ENCODE peak calls at places on chromosomes 6 and 20, in four cellular contexts. One of them, this sample, is unnamed.
A peak's percentile ranks its signal among the peaks of the same experiment; 100 is the strongest.

GRCh38 chr20:46293084-46293483 is 15.2 kb downstream of the CDH22 start:
- DNase-seq in adrenal gland: peak; percentile 30
- DNase-seq in CD8-positive, alpha-beta T cell: no peak
- DNase-seq in CD4-positive, CD25-positive, alpha-beta regulatory T cell: no peak
- DNase-seq in this sample: peak; percentile 12

GRCh38 chr20:43458422-43458924 is 777 bp downstream of the SRSF6 start:
- DNase-seq in CD8-positive, alpha-beta T cell: no peak
- DNase-seq in CD4-positive, CD25-positive, alpha-beta regulatory T cell: peak; percentile 53
- DNase-seq in adrenal gland: no peak
- DNase-seq in this sample: no peak

GRCh38 chr6:167898673-167899311 is 72.1 kb downstream of the AFDN start:
- DNase-seq in CD4-positive, CD25-positive, alpha-beta regulatory T cell: no peak
- DNase-seq in adrenal gland: no peak
- DNase-seq in CD8-positive, alpha-beta T cell: no peak
- DNase-seq in this sample: no peak

GRCh38 chr6:3808759-3809514 is 40.2 kb upstream of the FAM50B start:
- DNase-seq in CD8-positive, alpha-beta T cell: no peak
- DNase-seq in adrenal gland: peak; percentile 74
- DNase-seq in CD4-positive, CD25-positive, alpha-beta regulatory T cell: no peak
- DNase-seq in this sample: peak; percentile 92

GRCh38 chr20:20832715-20833114 is 120.3 kb upstream of the RALGAPA2 start:
- DNase-seq in CD8-positive, alpha-beta T cell: no peak
- DNase-seq in CD4-positive, CD25-positive, alpha-beta regulatory T cell: no peak
- DNase-seq in adrenal gland: no peak
- DNase-seq in this sample: no peak

GRCh38 chr20:11323821-11324220 is 593.9 kb upstream of the BTBD3 start:
- DNase-seq in CD4-positive, CD25-positive, alpha-beta regulatory T cell: no peak
- DNase-seq in adrenal gland: no peak
- DNase-seq in CD8-positive, alpha-beta T cell: no peak
- DNase-seq in this sample: no peak

GRCh38 chr6:142444388-142444787 is 142.6 kb downstream of the ADGRG6 start:
- DNase-seq in adrenal gland: no peak
- DNase-seq in CD8-positive, alpha-beta T cell: no peak
- DNase-seq in CD4-positive, CD25-positive, alpha-beta regulatory T cell: no peak
- DNase-seq in this sample: no peak

GRCh38 chr6:115972679-115973078 is 88.0 kb downstream of the FRK start:
- DNase-seq in adrenal gland: no peak
- DNase-seq in CD8-positive, alpha-beta T cell: no peak
- DNase-seq in CD4-positive, CD25-positive, alpha-beta regulatory T cell: no peak
- DNase-seq in this sample: no peak

GRCh38 chr20:34949120-34949519 is 6.5 kb downstream of the GSS start:
- DNase-seq in CD8-positive, alpha-beta T cell: no peak
- DNase-seq in CD4-positive, CD25-positive, alpha-beta regulatory T cell: no peak
- DNase-seq in adrenal gland: no peak
- DNase-seq in this sample: no peak

GRCh38 chr20:44494266-44494665 is 18.6 kb downstream of the TTPAL start:
- DNase-seq in CD8-positive, alpha-beta T cell: no peak
- DNase-seq in CD4-positive, CD25-positive, alpha-beta regulatory T cell: no peak
- DNase-seq in adrenal gland: no peak
- DNase-seq in this sample: peak; percentile 53

GRCh38 chr6:144119376-144119775 is 24.0 kb upstream of the SF3B5 start:
- DNase-seq in CD8-positive, alpha-beta T cell: no peak
- DNase-seq in adrenal gland: no peak
- DNase-seq in CD4-positive, CD25-positive, alpha-beta regulatory T cell: no peak
- DNase-seq in this sample: peak; percentile 20

GRCh38 chr6:83365931-83366330 is 64.9 kb downstream of the ME1 start:
- DNase-seq in CD4-positive, CD25-positive, alpha-beta regulatory T cell: no peak
- DNase-seq in CD8-positive, alpha-beta T cell: no peak
- DNase-seq in adrenal gland: no peak
- DNase-seq in this sample: no peak

GRCh38 chr20:62494980-62495797 is 19.4 kb upstream of the GATA5 start:
- DNase-seq in CD4-positive, CD25-positive, alpha-beta regulatory T cell: no peak
- DNase-seq in adrenal gland: no peak
- DNase-seq in CD8-positive, alpha-beta T cell: no peak
- DNase-seq in this sample: no peak

GRCh38 chr6:170082067-170082466 is 208.8 kb downstream of the DLL1 start:
- DNase-seq in CD8-positive, alpha-beta T cell: peak; percentile 31
- DNase-seq in CD4-positive, CD25-positive, alpha-beta regulatory T cell: no peak
- DNase-seq in adrenal gland: no peak
- DNase-seq in this sample: no peak

GRCh38 chr6:28489366-28490190 is 26.0 kb downstream of the GPX6 start:
- DNase-seq in CD4-positive, CD25-positive, alpha-beta regulatory T cell: no peak
- DNase-seq in adrenal gland: peak; percentile 41
- DNase-seq in CD8-positive, alpha-beta T cell: peak; percentile 58
- DNase-seq in this sample: peak; percentile 65

GRCh38 chr20:44829688-44830087 is 19.3 kb upstream of the RIMS4 start:
- DNase-seq in CD8-positive, alpha-beta T cell: no peak
- DNase-seq in CD4-positive, CD25-positive, alpha-beta regulatory T cell: no peak
- DNase-seq in adrenal gland: no peak
- DNase-seq in this sample: no peak

GRCh38 chr6:148577687-148578488 is 168.9 kb upstream of the UST start:
- DNase-seq in adrenal gland: peak; percentile 80
- DNase-seq in CD8-positive, alpha-beta T cell: no peak
- DNase-seq in CD4-positive, CD25-positive, alpha-beta regulatory T cell: peak; percentile 29
- DNase-seq in this sample: peak; percentile 77

GRCh38 chr20:34083781-34084180 is 28.3 kb downstream of the EIF2S2 start:
- DNase-seq in CD8-positive, alpha-beta T cell: no peak
- DNase-seq in adrenal gland: no peak
- DNase-seq in CD4-positive, CD25-positive, alpha-beta regulatory T cell: no peak
- DNase-seq in this sample: no peak

GRCh38 chr20:13280609-13281324 is 59.7 kb downstream of the ISM1 start:
- DNase-seq in CD4-positive, CD25-positive, alpha-beta regulatory T cell: no peak
- DNase-seq in CD8-positive, alpha-beta T cell: no peak
- DNase-seq in adrenal gland: no peak
- DNase-seq in this sample: no peak

GRCh38 chr20:37911838-37912273 is 8.9 kb downstream of the VSTM2L start:
- DNase-seq in CD8-positive, alpha-beta T cell: no peak
- DNase-seq in adrenal gland: no peak
- DNase-seq in CD4-positive, CD25-positive, alpha-beta regulatory T cell: no peak
- DNase-seq in this sample: peak; percentile 32

GRCh38 chr6:15274696-15275387 is 29.0 kb downstream of the JARID2 start:
- DNase-seq in CD4-positive, CD25-positive, alpha-beta regulatory T cell: no peak
- DNase-seq in adrenal gland: no peak
- DNase-seq in CD8-positive, alpha-beta T cell: no peak
- DNase-seq in this sample: no peak

GRCh38 chr6:47180633-47181032 is 129.1 kb downstream of the TNFRSF21 start:
- DNase-seq in CD8-positive, alpha-beta T cell: no peak
- DNase-seq in CD4-positive, CD25-positive, alpha-beta regulatory T cell: no peak
- DNase-seq in adrenal gland: no peak
- DNase-seq in this sample: no peak

GRCh38 chr20:32558526-32558925 is 26.6 kb downstream of the NOL4L start:
- DNase-seq in CD4-positive, CD25-positive, alpha-beta regulatory T cell: no peak
- DNase-seq in CD8-positive, alpha-beta T cell: no peak
- DNase-seq in adrenal gland: no peak
- DNase-seq in this sample: no peak

GRCh38 chr6:4188801-4189200 is 53.4 kb upstream of the ECI2 start:
- DNase-seq in CD4-positive, CD25-positive, alpha-beta regulatory T cell: no peak
- DNase-seq in CD8-positive, alpha-beta T cell: no peak
- DNase-seq in adrenal gland: no peak
- DNase-seq in this sample: no peak

GRCh38 chr20:36929691-36930090 is 21.8 kb downstream of the SAMHD1 start:
- DNase-seq in CD8-positive, alpha-beta T cell: peak; percentile 17
- DNase-seq in CD4-positive, CD25-positive, alpha-beta regulatory T cell: no peak
- DNase-seq in adrenal gland: no peak
- DNase-seq in this sample: no peak

GRCh38 chr6:166514196-166514595 is 72.3 kb downstream of the RAMACL start:
- DNase-seq in adrenal gland: no peak
- DNase-seq in CD8-positive, alpha-beta T cell: no peak
- DNase-seq in CD4-positive, CD25-positive, alpha-beta regulatory T cell: no peak
- DNase-seq in this sample: no peak

GRCh38 chr20:44396369-44396768 is 40.9 kb downstream of the HNF4A start:
- DNase-seq in CD8-positive, alpha-beta T cell: no peak
- DNase-seq in CD4-positive, CD25-positive, alpha-beta regulatory T cell: no peak
- DNase-seq in adrenal gland: no peak
- DNase-seq in this sample: no peak

GRCh38 chr20:10848810-10849370 is 175.1 kb upstream of the JAG1 start:
- DNase-seq in CD8-positive, alpha-beta T cell: no peak
- DNase-seq in CD4-positive, CD25-positive, alpha-beta regulatory T cell: no peak
- DNase-seq in adrenal gland: peak; percentile 45
- DNase-seq in this sample: peak; percentile 66

GRCh38 chr6:5112065-5112799 is 27.1 kb downstream of the PPP1R3G start:
- DNase-seq in CD8-positive, alpha-beta T cell: no peak
- DNase-seq in adrenal gland: peak; percentile 63
- DNase-seq in CD4-positive, CD25-positive, alpha-beta regulatory T cell: no peak
- DNase-seq in this sample: peak; percentile 34

GRCh38 chr20:4897600-4897999 is 103.7 kb downstream of the SLC23A2 start:
- DNase-seq in adrenal gland: no peak
- DNase-seq in CD8-positive, alpha-beta T cell: peak; percentile 5
- DNase-seq in CD4-positive, CD25-positive, alpha-beta regulatory T cell: no peak
- DNase-seq in this sample: no peak

GRCh38 chr6:148565931-148566663 is 180.7 kb upstream of the UST start:
- DNase-seq in CD8-positive, alpha-beta T cell: no peak
- DNase-seq in adrenal gland: peak; percentile 47
- DNase-seq in CD4-positive, CD25-positive, alpha-beta regulatory T cell: no peak
- DNase-seq in this sample: peak; percentile 88

GRCh38 chr6:67640462-67640861 is 994.6 kb upstream of the ADGRB3 start:
- DNase-seq in adrenal gland: no peak
- DNase-seq in CD4-positive, CD25-positive, alpha-beta regulatory T cell: no peak
- DNase-seq in CD8-positive, alpha-beta T cell: no peak
- DNase-seq in this sample: no peak

GRCh38 chr6:67646550-67646949 is 988.5 kb upstream of the ADGRB3 start:
- DNase-seq in CD8-positive, alpha-beta T cell: no peak
- DNase-seq in CD4-positive, CD25-positive, alpha-beta regulatory T cell: no peak
- DNase-seq in adrenal gland: no peak
- DNase-seq in this sample: no peak

GRCh38 chr6:67639161-67639560 is 995.9 kb upstream of the ADGRB3 start:
- DNase-seq in CD8-positive, alpha-beta T cell: no peak
- DNase-seq in adrenal gland: no peak
- DNase-seq in CD4-positive, CD25-positive, alpha-beta regulatory T cell: no peak
- DNase-seq in this sample: no peak

DNA sequence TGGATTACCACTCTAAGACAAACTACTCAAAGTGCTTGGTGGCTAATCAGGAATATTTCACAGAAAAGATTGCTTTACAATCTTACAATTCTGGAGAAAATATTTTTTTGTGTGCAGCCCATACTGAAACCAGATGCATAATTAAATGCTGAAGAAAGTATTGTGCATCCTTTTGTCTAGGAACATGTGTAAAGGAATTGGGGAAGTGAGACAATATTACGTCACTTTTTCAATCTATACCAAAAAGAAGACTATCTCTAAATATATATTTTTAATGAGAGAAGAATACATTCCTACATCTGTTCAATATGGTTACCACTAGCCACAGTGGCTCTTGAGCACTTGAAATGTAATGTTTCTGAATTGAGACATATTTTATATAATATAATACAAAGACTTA is 992.5 kb upstream of the ADGRB3 start:
- DNase-seq in CD8-positive, alpha-beta T cell: no peak
- DNase-seq in adrenal gland: no peak
- DNase-seq in CD4-positive, CD25-positive, alpha-beta regulatory T cell: no peak
- DNase-seq in this sample: no peak
- H3K36me3 ChIP-seq in CD8-positive, alpha-beta T cell: no peaks in the 10 kb centered on the region
- H3K36me3 ChIP-seq in adrenal gland: no peaks in the 10 kb centered on the region
- H3K36me3 ChIP-seq in CD4-positive, CD25-positive, alpha-beta regulatory T cell: no peaks in the 10 kb centered on the region
- H3K36me3 ChIP-seq in this sample: no peaks in the 10 kb centered on the region

GRCh38 chr20:54132612-54133433 is 41.0 kb downstream of the CYP24A1 start:
- DNase-seq in adrenal gland: peak; percentile 61
- DNase-seq in CD4-positive, CD25-positive, alpha-beta regulatory T cell: no peak
- DNase-seq in CD8-positive, alpha-beta T cell: no peak
- DNase-seq in this sample: peak; percentile 73
- H3K4me3 ChIP-seq in adrenal gland: no peak overlapping the region
- H3K4me3 ChIP-seq in CD4-positive, CD25-positive, alpha-beta regulatory T cell: no peak overlapping the region
- H3K4me3 ChIP-seq in CD8-positive, alpha-beta T cell: no peak overlapping the region
- H3K4me3 ChIP-seq in this sample: peak overlapping the region; percentile 2

DNA sequence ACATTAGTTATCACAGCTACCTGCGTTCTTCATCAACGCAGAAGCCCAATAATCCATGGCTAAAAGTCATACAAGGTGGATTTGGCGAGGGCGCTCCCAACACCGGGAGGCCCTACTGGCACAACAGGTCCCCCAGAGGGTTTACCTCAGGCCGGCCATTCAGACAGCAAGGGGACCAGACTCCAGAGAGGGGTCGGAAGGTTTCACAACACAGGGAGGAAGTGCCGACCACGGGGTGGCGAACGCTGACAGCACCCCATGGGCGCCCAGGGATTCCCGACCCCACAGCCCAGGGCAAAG is 1515.9 kb upstream of the DEFB115 start:
- DNase-seq in CD4-positive, CD25-positive, alpha-beta regulatory T cell: no peak
- DNase-seq in adrenal gland: no peak
- DNase-seq in CD8-positive, alpha-beta T cell: no peak
- DNase-seq in this sample: no peak
- H3K9me3 ChIP-seq in CD4-positive, CD25-positive, alpha-beta regulatory T cell: peaks cover 23% of the 10 kb centered on the region
- H3K9me3 ChIP-seq in adrenal gland: no peaks in the 10 kb centered on the region
- H3K9me3 ChIP-seq in CD8-positive, alpha-beta T cell: no peaks in the 10 kb centered on the region
- H3K9me3 ChIP-seq in this sample: no peaks in the 10 kb centered on the region

GRCh38 chr20:58446938-58447265 is 57.9 kb downstream of the VAPB start:
- DNase-seq in CD4-positive, CD25-positive, alpha-beta regulatory T cell: no peak
- DNase-seq in adrenal gland: no peak
- DNase-seq in CD8-positive, alpha-beta T cell: no peak
- DNase-seq in this sample: no peak

GRCh38 chr20:58447733-58448391 is 58.8 kb downstream of the VAPB start:
- DNase-seq in CD8-positive, alpha-beta T cell: peak; percentile 64
- DNase-seq in adrenal gland: peak; percentile 43
- DNase-seq in CD4-positive, CD25-positive, alpha-beta regulatory T cell: peak; percentile 33
- DNase-seq in this sample: peak; percentile 43

GRCh38 chr20:58450259-58450658 is 61.2 kb downstream of the VAPB start:
- DNase-seq in CD8-positive, alpha-beta T cell: no peak
- DNase-seq in adrenal gland: no peak
- DNase-seq in CD4-positive, CD25-positive, alpha-beta regulatory T cell: no peak
- DNase-seq in this sample: no peak

GRCh38 chr20:58449703-58450138 is 60.7 kb downstream of the VAPB start:
- DNase-seq in CD4-positive, CD25-positive, alpha-beta regulatory T cell: no peak
- DNase-seq in CD8-positive, alpha-beta T cell: no peak
- DNase-seq in adrenal gland: no peak
- DNase-seq in this sample: no peak

GRCh38 chr20:58448958-58449357 is 59.9 kb downstream of the VAPB start:
- DNase-seq in CD8-positive, alpha-beta T cell: no peak
- DNase-seq in adrenal gland: no peak
- DNase-seq in CD4-positive, CD25-positive, alpha-beta regulatory T cell: no peak
- DNase-seq in this sample: no peak
- H3K36me3 ChIP-seq in CD8-positive, alpha-beta T cell: peaks cover 6% of the 10 kb centered on the region
- H3K36me3 ChIP-seq in adrenal gland: peaks cover 27% of the 10 kb centered on the region
- H3K36me3 ChIP-seq in CD4-positive, CD25-positive, alpha-beta regulatory T cell: peaks cover 42% of the 10 kb centered on the region
- H3K36me3 ChIP-seq in this sample: peaks cover 66% of the 10 kb centered on the region